ENCODE peak calls at places on chromosomes 13 and 19, in five cellular contexts. M is amygdala; W is stimulated activated CD8-positive, alpha-beta memory T cell treated with anti-CD3 and anti-CD28 coated beads, Interleukin-4, amount 100 ng/mL, for 24 hours; T is globus pallidus; V is stomach. A is an unnamed sample.

GRCh38 chr13:34044041-34044440 is 226.1 kb downstream of the RFC3 start:
- DNase-seq in M (no peak), W (no peak), T (no peak), V (no peak), A (no peak)

GRCh38 chr19:51571599-51571998 is 516 bp downstream of the ZNF175 start:
- DNase-seq in M (no peak), W (no peak), T (no peak), V (no peak), A (no peak)

GRCh38 chr19:52273301-52273700 is 3.9 kb downstream of the ZNF766 start:
- DNase-seq in M (no peak), W (no peak), T (no peak), V (no peak), A (no peak)

GRCh38 chr13:39016789-39017188 is 21.1 kb downstream of the PROSER1 start:
- DNase-seq in M (no peak), W (no peak), T (peak), V (no peak), A (no peak)

GRCh38 chr19:41386442-41386841 is 10.1 kb downstream of the TMEM91 start:
- DNase-seq in M (no peak), W (no peak), T (no peak), V (no peak), A (no peak)

GRCh38 chr19:53664760-53665159 is 33.0 kb downstream of the DPRX start:
- DNase-seq in M (no peak), W (no peak), T (no peak), V (no peak), A (no peak)

GRCh38 chr19:2982983-2983350 is 5.6 kb downstream of the TLE6 start:
- DNase-seq in M (peak), W (no peak), T (peak), V (peak), A (peak)

GRCh38 chr13:29589234-29589633 is 6.3 kb downstream of the SLC7A1 start:
- DNase-seq in M (no peak), W (no peak), T (no peak), V (no peak), A (no peak)

GRCh38 chr13:72255908-72256307 is 388.9 kb upstream of the DACH1 start:
- DNase-seq in M (peak), W (no peak), T (peak), V (no peak), A (peak)

GRCh38 chr19:42175952-42176648 is 41.4 kb downstream of the DEDD2 start:
- DNase-seq in M (no peak), W (no peak), T (peak), V (no peak), A (no peak)

GRCh38 chr13:49536144-49536873 is 40.6 kb downstream of the PHF11 start:
- DNase-seq in M (no peak), W (no peak), T (peak), V (no peak), A (no peak)

GRCh38 chr19:18414504-18415176 is 4.6 kb upstream of the SSBP4 start:
- DNase-seq in M (no peak), W (no peak), T (no peak), V (no peak), A (no peak)

GRCh38 chr19:29528350-29528945 is 2.7 kb downstream of the VSTM2B start:
- DNase-seq in M (peak), W (peak), T (peak), V (no peak), A (peak)

GRCh38 chr19:15265849-15266248 is 33.6 kb upstream of the EPHX3 start:
- DNase-seq in M (peak), W (no peak), T (peak), V (peak), A (peak)

GRCh38 chr19:33508431-33508830 is 13.2 kb downstream of the PEPD start:
- DNase-seq in M (no peak), W (no peak), T (no peak), V (no peak), A (no peak)

GRCh38 chr13:33110713-33111413 is 94.6 kb downstream of the KL start:
- DNase-seq in M (no peak), W (no peak), T (no peak), V (no peak), A (peak)

GRCh38 chr19:48751835-48752510 is 468 bp downstream of the FUT1 start:
- DNase-seq in M (no peak), W (no peak), T (no peak), V (no peak), A (no peak)

GRCh38 chr19:37933965-37934364 is 27.0 kb downstream of the SIPA1L3 start:
- DNase-seq in M (no peak), W (no peak), T (no peak), V (peak), A (no peak)

GRCh38 chr19:13053761-13054604 is 48.7 kb downstream of the LYL1 start:
- DNase-seq in M (peak), W (no peak), T (no peak), V (peak), A (peak)

GRCh38 chr13:114042066-114042815 is 68.4 kb upstream of the C13orf46 start:
- DNase-seq in M (no peak), W (no peak), T (no peak), V (no peak), A (no peak)

GRCh38 chr13:110915874-110916670 is 1.2 kb upstream of the ANKRD10 start:
- DNase-seq in M (no peak), W (no peak), T (peak), V (no peak), A (no peak)

GRCh38 chr13:32001392-32001768 is 30.2 kb upstream of the FRY start:
- DNase-seq in M (no peak), W (no peak), T (no peak), V (no peak), A (no peak)

GRCh38 chr13:35598790-35599369 is 122.4 kb upstream of the MAB21L1 start:
- DNase-seq in M (no peak), W (no peak), T (no peak), V (no peak), A (no peak)

GRCh38 chr13:41565221-41565620 is 107.9 kb downstream of the RGCC start:
- DNase-seq in M (peak), W (no peak), T (peak), V (no peak), A (no peak)

GRCh38 chr19:16193466-16193865 is 4.2 kb upstream of the AP1M1 start:
- DNase-seq in M (no peak), W (no peak), T (no peak), V (peak), A (no peak)

GRCh38 chr13:40381935-40382764 is 284.3 kb downstream of the FOXO1 start:
- DNase-seq in M (no peak), W (no peak), T (no peak), V (no peak), A (no peak)

GRCh38 chr19:36377541-36378178 is 1.3 kb downstream of the ZFP14 start:
- DNase-seq in M (no peak), W (no peak), T (no peak), V (no peak), A (no peak)

GRCh38 chr13:87671824-87672603 is 843 bp downstream of the SLITRK5 start:
- DNase-seq in M (no peak), W (no peak), T (no peak), V (no peak), A (no peak)

GRCh38 chr13:106484755-106485193 is 50.7 kb downstream of the EFNB2 start:
- DNase-seq in M (no peak), W (no peak), T (peak), V (no peak), A (no peak)

GRCh38 chr13:45603338-45603737 is 12.2 kb downstream of the ERICH6B start:
- DNase-seq in M (no peak), W (no peak), T (no peak), V (no peak), A (no peak)

GRCh38 chr13:24228852-24229458 is 68.4 kb downstream of the SPATA13 start:
- DNase-seq in M (no peak), W (no peak), T (peak), V (no peak), A (peak)

GRCh38 chr13:32135655-32136054 is 104.1 kb downstream of the FRY start:
- DNase-seq in M (no peak), W (no peak), T (no peak), V (no peak), A (no peak)